ENCODE peak calls at places on chromosome 5, in ten cellular contexts. I, L, B, Q, S, Z, K, C, X and V are unnamed samples.

GRCh38 chr5:115543931-115544370 is 624 bp downstream of the FEM1C start:
- DNase-seq in X (peak), K (no peak), Q (peak), I (peak), S (no peak), C (peak), Z (no peak), B (no peak), L (peak), V (peak)

GRCh38 chr5:138109463-138110265 is 25.8 kb downstream of the WNT8A start:
- DNase-seq in B (no peak), Z (no peak), L (no peak), K (no peak), Q (no peak), S (no peak), I (no peak), C (no peak), X (no peak), V (no peak)

GRCh38 chr5:132487841-132488555 is 2.6 kb downstream of the IRF1 start:
- DNase-seq in X (peak), C (peak), S (no peak), Q (no peak), Z (no peak), B (no peak), K (no peak), L (no peak), I (peak), V (no peak)

GRCh38 chr5:59218424-59219045 is 635.7 kb downstream of the RAB3C start:
- DNase-seq in Q (no peak), Z (no peak), K (no peak), C (no peak), L (no peak), B (no peak), S (no peak), X (no peak), I (no peak), V (peak)

GRCh38 chr5:13574634-13575033 is 369.9 kb downstream of the DNAH5 start:
- DNase-seq in C (no peak), I (no peak), S (no peak), Q (no peak), X (no peak), L (no peak), B (no peak), K (no peak), Z (no peak), V (no peak)

GRCh38 chr5:124659798-124660197 is 86.6 kb downstream of the ZNF608 start:
- DNase-seq in X (no peak), C (no peak), I (no peak), Z (no peak), K (no peak), S (no peak), Q (no peak), B (no peak), L (no peak), V (no peak)

GRCh38 chr5:149857499-149857898 is 87.1 kb downstream of the PDE6A start:
- DNase-seq in Z (no peak), B (no peak), Q (no peak), K (peak), S (no peak), I (peak), X (peak), L (no peak), C (peak), V (peak)

GRCh38 chr5:34585601-34586104 is 70.5 kb upstream of the RAI14 start:
- DNase-seq in Q (no peak), I (no peak), S (peak), K (no peak), B (no peak), C (no peak), L (no peak), Z (no peak), X (no peak), V (peak)

GRCh38 chr5:82106806-82107205 is 135.0 kb downstream of the ATG10 start:
- DNase-seq in Z (no peak), S (no peak), C (no peak), Q (no peak), L (no peak), K (no peak), X (no peak), I (no peak), B (no peak), V (no peak)

GRCh38 chr5:16550316-16550952 is 66.4 kb downstream of the RETREG1 start:
- DNase-seq in I (no peak), L (peak), S (peak), X (no peak), Q (peak), Z (peak), C (no peak), K (peak), B (peak), V (peak)

GRCh38 chr5:139967353-139967752 is 75.7 kb downstream of the NRG2 start:
- DNase-seq in Q (no peak), B (no peak), K (no peak), Z (no peak), C (no peak), L (no peak), I (no peak), S (no peak), X (no peak), V (no peak)

GRCh38 chr5:31383734-31384133 is 148.2 kb downstream of the DROSHA start:
- DNase-seq in X (no peak), I (no peak), S (no peak), K (no peak), L (peak), Z (no peak), C (no peak), B (no peak), Q (no peak), V (no peak)

GRCh38 chr5:13251623-13252367 is 692.7 kb downstream of the DNAH5 start:
- DNase-seq in I (no peak), B (no peak), C (no peak), Q (no peak), S (no peak), K (no peak), L (no peak), Z (no peak), X (no peak), V (no peak)

GRCh38 chr5:150614651-150615040 is 25.8 kb upstream of the SYNPO start:
- DNase-seq in B (no peak), X (no peak), Q (no peak), C (no peak), S (no peak), Z (no peak), K (no peak), I (no peak), L (no peak), V (no peak)

GRCh38 chr5:54626407-54626806 is 108.8 kb downstream of the SNX18 start:
- DNase-seq in L (no peak), Q (no peak), B (no peak), S (no peak), K (no peak), Z (no peak), C (no peak), I (no peak), X (no peak), V (no peak)
- TF ChIP-seq POLR2A in L (no peak), Q (no peak), B (no peak), S (no peak), K (no peak), Z (no peak), C (no peak), I (no peak), X (no peak), V (no peak)

DNA sequence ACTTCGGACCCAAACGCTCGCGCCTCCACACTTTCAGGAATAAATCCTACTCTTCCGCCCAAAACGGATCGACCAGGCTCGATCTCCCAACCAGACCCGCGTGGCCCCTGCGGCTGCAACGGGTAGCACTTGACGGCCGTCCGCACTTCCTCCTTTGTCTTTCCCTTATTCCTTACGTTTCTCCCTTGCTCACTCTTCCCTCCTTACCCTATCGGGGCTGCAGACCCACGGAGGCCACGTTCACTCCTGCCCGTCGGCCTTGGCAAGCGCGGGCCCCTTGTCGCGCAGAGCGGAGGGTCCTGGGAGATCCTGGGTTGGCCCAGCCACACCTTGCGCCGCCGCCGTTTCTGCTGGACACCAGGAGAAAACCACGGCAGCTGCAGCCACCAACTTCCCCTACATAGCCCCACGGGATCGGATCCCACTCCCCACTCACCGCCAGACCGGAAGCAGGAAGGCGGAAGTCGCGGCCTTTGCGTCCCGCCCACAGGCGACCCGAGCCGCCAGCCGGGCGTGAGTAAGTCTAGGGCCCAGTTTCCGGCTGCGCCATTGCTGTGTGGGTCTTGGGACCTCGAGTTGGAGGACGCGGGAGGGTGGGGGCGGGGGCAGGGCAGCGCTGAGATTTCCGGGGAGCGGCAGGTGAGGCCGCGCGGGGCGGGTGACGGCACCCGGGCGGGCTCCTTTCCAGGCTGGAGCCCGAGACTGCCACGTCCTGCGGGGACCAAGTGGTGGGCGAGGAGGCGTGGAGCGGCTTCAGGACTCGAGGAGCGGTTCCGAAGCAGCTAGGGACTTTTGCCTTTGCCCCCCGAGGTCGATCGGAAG is at the start of gene SMIM15:
- DNase-seq in K (peak), C (peak), I (peak), X (peak), Z (peak), Q (peak), L (peak), S (peak), B (peak), V (peak)
- TF ChIP-seq POLR2A in K (peak), C (peak), I (peak), X (peak), Z (peak), Q (peak), L (peak), S (peak), B (peak), V (peak)

GRCh38 chr5:179823937-179824744 is 3.4 kb downstream of the SQSTM1 start:
- DNase-seq in Z (no peak), B (no peak), K (no peak), Q (no peak), S (no peak), I (no peak), L (no peak), X (no peak), C (peak), V (no peak)
- TF ChIP-seq POLR2A in Z (no peak), B (no peak), K (no peak), Q (no peak), S (peak), I (no peak), L (no peak), X (no peak), C (no peak), V (no peak)

GRCh38 chr5:128212206-128212788 is 128.7 kb downstream of the SLC12A2 start:
- DNase-seq in S (no peak), C (no peak), Q (no peak), Z (no peak), X (no peak), L (no peak), B (no peak), K (no peak), I (no peak), V (no peak)

GRCh38 chr5:128216860-128217531 is 133.4 kb downstream of the SLC12A2 start:
- DNase-seq in K (peak), L (no peak), X (no peak), B (no peak), I (no peak), Z (no peak), Q (no peak), C (no peak), S (no peak), V (no peak)

GRCh38 chr5:128213833-128214232 is 130.3 kb downstream of the SLC12A2 start:
- DNase-seq in B (no peak), S (no peak), L (no peak), I (no peak), X (no peak), Z (no peak), Q (no peak), C (no peak), K (no peak), V (no peak)

GRCh38 chr5:128216285-128216684 is 132.7 kb downstream of the SLC12A2 start:
- DNase-seq in Q (no peak), Z (no peak), C (no peak), X (no peak), L (no peak), S (no peak), B (no peak), K (no peak), I (no peak), V (no peak)

DNA sequence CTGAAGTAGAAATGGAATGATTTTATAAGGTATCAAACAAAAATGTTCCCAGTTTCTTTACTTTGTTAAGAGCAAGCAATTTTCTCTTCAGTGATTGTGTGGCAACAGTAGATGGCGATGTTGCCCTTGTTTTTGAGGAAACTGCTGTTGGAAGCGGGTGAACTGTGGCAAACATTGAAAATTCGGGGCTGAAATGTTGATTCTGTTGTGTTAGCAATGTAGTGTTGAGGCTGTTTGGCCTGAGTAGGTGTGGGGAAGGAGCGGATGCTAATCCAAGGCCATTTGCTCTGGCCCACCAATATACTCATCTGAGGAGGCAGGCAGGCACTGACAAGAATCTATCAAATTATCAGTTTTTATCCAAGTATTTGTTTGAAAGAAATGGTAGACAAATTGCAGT is 129.8 kb downstream of the SLC12A2 start:
- DNase-seq in L (peak), K (no peak), B (peak), X (peak), C (no peak), Q (no peak), I (peak), Z (no peak), S (peak), V (peak)
- TF ChIP-seq POLR2A in L (no peak), K (no peak), B (no peak), X (no peak), C (no peak), Q (no peak), I (no peak), Z (no peak), S (no peak), V (no peak)

GRCh38 chr5:176388341-176389113 is at the start of the genes HIGD2A and NOP16:
- DNase-seq in Q (peak), C (peak), L (peak), X (peak), Z (peak), I (peak), S (peak), B (peak), K (peak), V (peak)
- TF ChIP-seq POLR2A in Q (peak), C (no peak), L (peak), X (peak), Z (peak), I (no peak), S (peak), B (peak), K (peak), V (peak)

GRCh38 chr5:173056783-173057061 is 570 bp downstream of the CREBRF start:
- DNase-seq in K (peak), X (no peak), Q (no peak), C (no peak), I (no peak), B (no peak), Z (peak), L (peak), S (peak), V (no peak)
- TF ChIP-seq POLR2A in K (no peak), X (no peak), Q (no peak), C (no peak), I (no peak), B (no peak), Z (no peak), L (no peak), S (no peak), V (no peak)

DNA sequence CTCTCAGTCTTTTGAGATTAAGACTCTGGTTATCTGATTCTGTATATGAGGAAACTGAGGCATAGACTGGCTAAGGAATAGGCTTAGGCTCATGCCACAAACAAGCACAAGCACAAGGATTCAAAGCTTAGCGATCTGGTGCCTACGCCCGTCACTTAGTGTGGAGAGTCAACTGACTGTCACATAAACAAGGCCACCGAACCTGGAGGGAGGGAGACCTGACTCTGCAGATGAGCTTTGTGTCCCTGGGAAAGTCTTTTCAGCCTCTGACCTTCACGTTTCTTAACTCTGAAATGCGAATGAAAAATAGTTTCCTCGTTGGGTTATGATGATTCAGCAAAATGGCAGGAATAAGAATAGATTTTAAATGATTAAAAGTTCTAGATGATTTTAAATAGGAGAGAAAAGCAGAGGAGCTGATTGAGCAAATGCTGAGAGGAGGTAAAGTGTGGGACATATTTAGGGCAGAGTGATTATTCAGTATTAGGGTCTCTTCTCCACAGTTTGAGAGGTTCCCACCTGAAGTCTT is 135.4 kb downstream of the GRIA1 start:
- DNase-seq in S (no peak), Q (no peak), X (no peak), B (no peak), C (no peak), K (no peak), L (no peak), I (no peak), Z (no peak), V (no peak)
- TF ChIP-seq POLR2A in S (no peak), Q (no peak), X (no peak), B (no peak), C (no peak), K (no peak), L (no peak), I (no peak), Z (no peak), V (no peak)

GRCh38 chr5:151812757-151813309 is 41.1 kb downstream of the G3BP1 start:
- DNase-seq in Q (no peak), Z (no peak), X (no peak), C (no peak), I (no peak), S (no peak), L (no peak), K (no peak), B (no peak), V (peak)
- TF ChIP-seq POLR2A in Q (no peak), Z (no peak), X (no peak), C (no peak), I (no peak), S (no peak), L (no peak), K (no peak), B (no peak), V (no peak)